ENCODE peak calls at places on chromosomes 1 and 21, in four cellular contexts. Y is A549, V is heart right ventricle, Q is ovary. P is an unnamed sample.

GRCh38 chr21:38511198-38511597 is 12.9 kb upstream of the ERG start:
- DNase-seq in Y (no peak), Q (no peak), V (no peak), P (no peak)

GRCh38 chr1:13600762-13601483 is 17.3 kb downstream of the PDPN start:
- DNase-seq in V (peak; percentile 33), Q (no peak), Y (no peak), P (no peak)

GRCh38 chr1:98723574-98723973 is 62.1 kb downstream of the SNX7 start:
- DNase-seq in Q (no peak), Y (no peak), V (no peak), P (no peak)

GRCh38 chr1:24126023-24126671 is 14.2 kb upstream of the MYOM3 start:
- DNase-seq in Q (no peak), Y (no peak), V (no peak), P (no peak)

GRCh38 chr1:153805042-153805745 is 30.0 kb downstream of the SLC27A3 start:
- DNase-seq in Q (no peak), V (no peak), Y (peak; percentile 37), P (peak; percentile 39)

GRCh38 chr1:207890136-207890738 is 20.7 kb downstream of the CD34 start:
- DNase-seq in Y (no peak), V (peak; percentile 76), Q (peak; percentile 74), P (peak; percentile 6)

GRCh38 chr1:161227196-161227871 is 1.5 kb downstream of the TOMM40L start:
- DNase-seq in Q (peak; percentile 90), V (peak; percentile 82), Y (peak; percentile 83), P (peak; percentile 83)

GRCh38 chr1:152003846-152004442 is 10.3 kb upstream of the S100A10 start:
- DNase-seq in Q (no peak), Y (no peak), V (no peak), P (peak; percentile 29)

GRCh38 chr1:4109626-4109940 is 209.5 kb upstream of the C1orf174 start:
- DNase-seq in Q (no peak), Y (no peak), V (no peak), P (no peak)

GRCh38 chr21:45873866-45874265 is 107.7 kb upstream of the COL6A1 start:
- DNase-seq in Y (no peak), Q (no peak), V (no peak), P (no peak)

GRCh38 chr1:24562625-24563024 is 6.7 kb downstream of the NCMAP start:
- DNase-seq in Q (no peak), V (no peak), Y (no peak), P (peak; percentile 48)

GRCh38 chr21:33940846-33941245 is 25.2 kb upstream of the ATP5PO start:
- DNase-seq in Y (no peak), V (no peak), Q (no peak), P (no peak)

GRCh38 chr1:27816921-27817630 is 13.5 kb upstream of the PPP1R8 start:
- DNase-seq in Q (no peak), Y (no peak), V (no peak), P (peak; percentile 37)

GRCh38 chr21:24545807-24546361 is 1061.4 kb downstream of the MRPL39 start:
- DNase-seq in Y (no peak), Q (no peak), V (no peak), P (no peak)

GRCh38 chr1:162500805-162501204 is 3.2 kb downstream of the UHMK1 start:
- DNase-seq in V (no peak), Q (no peak), Y (no peak), P (no peak)

GRCh38 chr1:167392200-167392696 is 126.1 kb downstream of the CD247 start:
- DNase-seq in Y (no peak), Q (no peak), V (no peak), P (no peak)

GRCh38 chr1:41794031-41794430 is 124.7 kb downstream of the HIVEP3 start:
- DNase-seq in Y (no peak), V (no peak), Q (no peak), P (peak; percentile 13)

GRCh38 chr1:185156321-185156853 is 366 bp downstream of the TRMT1L start:
- DNase-seq in Q (no peak), V (no peak), Y (peak; percentile 4), P (no peak)

GRCh38 chr1:235556807-235557206 is 52.6 kb upstream of the B3GALNT2 start:
- DNase-seq in Q (no peak), V (no peak), Y (no peak), P (no peak)

GRCh38 chr1:62396871-62397270 is 40.0 kb upstream of the USP1 start:
- DNase-seq in V (no peak), Q (no peak), Y (no peak), P (no peak)

GRCh38 chr1:74812180-74812541 is 79.2 kb downstream of the TYW3 start:
- DNase-seq in Q (no peak), Y (no peak), V (no peak), P (no peak)

GRCh38 chr1:84141177-84142003 is 2.7 kb upstream of the PRKACB start:
- DNase-seq in Y (no peak), Q (no peak), V (no peak), P (peak; percentile 36)

GRCh38 chr1:205472737-205473565 is 17.1 kb upstream of the BLACAT1 start:
- DNase-seq in Y (no peak), V (no peak), Q (no peak), P (no peak)

GRCh38 chr21:34338226-34338625 is 25.6 kb upstream of the KCNE2 start:
- DNase-seq in Y (no peak), V (no peak), Q (no peak), P (no peak)

GRCh38 chr21:45721656-45722055 is 78.1 kb downstream of the PCBP3 start:
- DNase-seq in V (no peak), Y (no peak), Q (no peak), P (peak; percentile 28)

GRCh38 chr21:33231526-33231925 is 1.8 kb downstream of the IFNAR2 start:
- DNase-seq in V (no peak), Y (no peak), Q (no peak), P (no peak)

GRCh38 chr1:234272656-234273312 is 100.5 kb upstream of the COA6 start:
- DNase-seq in Q (no peak), V (no peak), Y (no peak), P (no peak)

GRCh38 chr1:186078245-186078644 is 296.8 kb downstream of the TPR start:
- DNase-seq in Y (no peak), V (no peak), Q (no peak), P (no peak)

GRCh38 chr1:159008744-159009188 is 941 bp upstream of the IFI16 start:
- DNase-seq in Y (no peak), V (no peak), Q (no peak), P (no peak)

GRCh38 chr1:97934491-97934890 is 13.7 kb upstream of the DPYD start:
- DNase-seq in V (no peak), Q (no peak), Y (no peak), P (no peak)

GRCh38 chr1:22105611-22106207 is 37.2 kb downstream of the WNT4 start:
- DNase-seq in Q (peak; percentile 56), V (no peak), Y (peak; percentile 38), P (peak; percentile 62)

GRCh38 chr1:2514863-2515762 is 11.3 kb downstream of the PANK4 start:
- DNase-seq in V (no peak), Q (no peak), Y (no peak), P (no peak)
- TF ChIP-seq CTCF in V (no peak), Q (no peak), Y (no peak), P (no peak)

DNA sequence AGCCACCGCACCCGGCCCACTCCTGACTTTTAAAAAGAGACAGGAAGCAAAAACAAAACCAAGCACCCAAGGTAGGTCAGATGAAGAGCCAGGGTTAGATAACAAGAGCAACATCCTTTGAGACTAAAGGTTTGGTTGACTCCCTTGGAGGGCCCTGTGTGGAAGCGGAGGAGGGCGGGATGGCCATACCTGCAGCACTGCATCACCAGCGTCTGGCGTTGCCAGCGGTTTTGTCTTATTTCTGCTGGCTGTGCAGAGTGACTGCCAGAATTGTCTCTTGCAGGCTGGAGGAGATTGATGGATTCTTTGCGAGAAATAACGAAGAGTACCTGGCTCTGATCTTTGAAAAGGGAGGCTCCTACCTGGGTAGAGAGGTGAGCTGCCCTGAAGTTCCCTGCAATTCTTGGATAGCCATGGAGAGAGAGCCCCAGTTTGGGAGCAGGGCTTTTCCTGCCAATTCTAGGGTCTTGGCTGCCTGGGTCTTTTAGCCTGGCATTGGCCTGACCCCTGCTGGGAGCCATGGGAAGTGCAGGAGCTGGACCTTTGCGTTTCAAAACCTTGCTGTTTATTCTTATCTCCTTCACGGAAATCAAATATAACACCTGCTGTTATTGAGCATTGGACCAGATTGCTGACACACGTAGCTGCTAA is 24.0 kb downstream of the QSOX1 start:
- DNase-seq in V (peak; percentile 72), Y (peak; percentile 82), Q (peak; percentile 77), P (peak; percentile 71)
- H3K4me1 ChIP-seq in V (peaks cover 9% of the 10 kb centered on the region), Y (no peaks in the 10 kb centered on the region), Q (peaks cover 10% of the 10 kb centered on the region), P (no peaks in the 10 kb centered on the region)

GRCh38 chr1:5966543-5967205 is 25.6 kb downstream of the NPHP4 start:
- DNase-seq in Q (peak; percentile 67), Y (no peak), V (no peak), P (no peak)
- TF ChIP-seq CTCF in Q (no peak), Y (no peak), V (no peak), P (no peak)

GRCh38 chr1:204074274-204075115 is 1.6 kb downstream of the SOX13 start:
- DNase-seq in Q (peak; percentile 84), V (peak; percentile 86), Y (peak; percentile 58), P (peak; percentile 75)
- H3K4me1 ChIP-seq in Q (peaks cover 10% of the 10 kb centered on the region), V (peaks cover 48% of the 10 kb centered on the region), Y (peaks cover 21% of the 10 kb centered on the region), P (peaks cover 15% of the 10 kb centered on the region)

GRCh38 chr1:119674835-119675289 is 26.8 kb upstream of the ZNF697 start:
- DNase-seq in V (peak; percentile 18), Q (peak; percentile 43), Y (no peak), P (peak; percentile 95)
- TF ChIP-seq CTCF in V (peak; percentile 40), Q (no peak), Y (no peak), P (peak; percentile 95)

GRCh38 chr21:42525676-42526378 is 12.2 kb downstream of the SLC37A1 start:
- DNase-seq in Y (no peak), Q (no peak), V (no peak), P (no peak)

GRCh38 chr21:42527127-42527488 is 13.5 kb downstream of the SLC37A1 start:
- DNase-seq in Y (no peak), Q (no peak), V (no peak), P (no peak)

GRCh38 chr21:42527489-42528158 is 14.0 kb downstream of the SLC37A1 start:
- DNase-seq in Y (no peak), Q (no peak), V (no peak), P (no peak)

GRCh38 chr21:42525228-42525604 is 11.6 kb downstream of the SLC37A1 start:
- DNase-seq in Y (no peak), Q (peak; percentile 57), V (no peak), P (no peak)

GRCh38 chr21:42526379-42526727 is 12.7 kb downstream of the SLC37A1 start:
- DNase-seq in Q (peak; percentile 33), V (peak; percentile 64), Y (no peak), P (no peak)
- H3K4me1 ChIP-seq in Q (peaks cover 13% of the 10 kb centered on the region), V (peaks cover 52% of the 10 kb centered on the region), Y (no peaks in the 10 kb centered on the region), P (peaks cover 6% of the 10 kb centered on the region)

DNA sequence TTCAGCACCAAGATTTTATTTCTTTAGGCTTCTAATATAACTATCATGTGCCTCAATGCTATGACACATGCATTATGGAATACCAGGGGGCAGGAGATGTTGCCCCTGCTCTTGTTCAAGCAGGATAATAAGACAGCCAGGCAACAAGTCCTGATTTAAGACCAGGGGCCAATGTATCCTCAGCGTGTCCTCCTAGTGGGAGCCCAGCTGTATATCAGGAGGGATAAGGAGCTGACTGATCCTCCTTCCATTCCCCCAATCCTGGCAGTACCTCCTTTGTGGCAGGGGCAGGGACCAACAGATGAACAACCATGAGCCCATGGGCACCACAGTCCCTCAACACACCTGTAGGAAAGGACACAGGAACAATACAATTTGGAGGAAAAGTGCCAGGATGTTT is 29.3 kb downstream of the SORT1 start:
- DNase-seq in Q (no peak), V (no peak), Y (no peak), P (no peak)
- TF ChIP-seq CTCF in Q (no peak), V (no peak), Y (no peak), P (no peak)

P was measured in A673.